ENCODE peak calls at places on chromosomes 5 and 9, in seven cellular contexts. One of them, this sample, is unnamed.
A peak's percentile ranks its signal among the peaks of the same experiment; 100 is the strongest.

GRCh38 chr9:35603506-35603985 is 1.5 kb upstream of the TESK1 start:
- DNase-seq in heart left ventricle: no peak
- DNase-seq in activated naive CD8-positive, alpha-beta T cell treated with anti-CD3 and anti-CD28 coated beads, Interleukin-2, amount 50 U/mL, for 24 hours: peak; percentile 29
- DNase-seq in stimulated activated naive CD8-positive, alpha-beta T cell treated with anti-CD3 and anti-CD28 coated beads, Interleukin-15, Interleukin-2, amounts not matched to agents 100 U/mL and 50 U/mL, for 24 hours: no peak
- DNase-seq in GM13976: no peak
- DNase-seq in NCI-H2081: no peak
- DNase-seq in esophagus muscularis mucosa: peak; percentile 95
- DNase-seq in this sample: peak; percentile 79

GRCh38 chr9:129333613-129333960 is 155.5 kb upstream of the IER5L start:
- DNase-seq in activated naive CD8-positive, alpha-beta T cell treated with anti-CD3 and anti-CD28 coated beads, Interleukin-2, amount 50 U/mL, for 24 hours: no peak
- DNase-seq in heart left ventricle: no peak
- DNase-seq in esophagus muscularis mucosa: no peak
- DNase-seq in GM13976: no peak
- DNase-seq in NCI-H2081: no peak
- DNase-seq in stimulated activated naive CD8-positive, alpha-beta T cell treated with anti-CD3 and anti-CD28 coated beads, Interleukin-15, Interleukin-2, amounts not matched to agents 100 U/mL and 50 U/mL, for 24 hours: no peak
- DNase-seq in this sample: no peak

GRCh38 chr9:75552941-75553340 is 337.5 kb upstream of the PCSK5 start:
- DNase-seq in NCI-H2081: no peak
- DNase-seq in GM13976: no peak
- DNase-seq in stimulated activated naive CD8-positive, alpha-beta T cell treated with anti-CD3 and anti-CD28 coated beads, Interleukin-15, Interleukin-2, amounts not matched to agents 100 U/mL and 50 U/mL, for 24 hours: no peak
- DNase-seq in heart left ventricle: no peak
- DNase-seq in esophagus muscularis mucosa: no peak
- DNase-seq in activated naive CD8-positive, alpha-beta T cell treated with anti-CD3 and anti-CD28 coated beads, Interleukin-2, amount 50 U/mL, for 24 hours: no peak
- DNase-seq in this sample: no peak

GRCh38 chr5:112923148-112923917 is 1.3 kb upstream of the REEP5 start:
- DNase-seq in stimulated activated naive CD8-positive, alpha-beta T cell treated with anti-CD3 and anti-CD28 coated beads, Interleukin-15, Interleukin-2, amounts not matched to agents 100 U/mL and 50 U/mL, for 24 hours: peak; percentile 19
- DNase-seq in heart left ventricle: no peak
- DNase-seq in GM13976: peak; percentile 38
- DNase-seq in esophagus muscularis mucosa: no peak
- DNase-seq in NCI-H2081: no peak
- DNase-seq in activated naive CD8-positive, alpha-beta T cell treated with anti-CD3 and anti-CD28 coated beads, Interleukin-2, amount 50 U/mL, for 24 hours: peak; percentile 14
- DNase-seq in this sample: no peak

GRCh38 chr9:87770616-87771015 is 44.7 kb downstream of the CTSL start:
- DNase-seq in NCI-H2081: no peak
- DNase-seq in stimulated activated naive CD8-positive, alpha-beta T cell treated with anti-CD3 and anti-CD28 coated beads, Interleukin-15, Interleukin-2, amounts not matched to agents 100 U/mL and 50 U/mL, for 24 hours: no peak
- DNase-seq in GM13976: no peak
- DNase-seq in heart left ventricle: no peak
- DNase-seq in activated naive CD8-positive, alpha-beta T cell treated with anti-CD3 and anti-CD28 coated beads, Interleukin-2, amount 50 U/mL, for 24 hours: no peak
- DNase-seq in esophagus muscularis mucosa: no peak
- DNase-seq in this sample: no peak

GRCh38 chr9:131635285-131635684 is 90.0 kb downstream of the PRRT1B start:
- DNase-seq in stimulated activated naive CD8-positive, alpha-beta T cell treated with anti-CD3 and anti-CD28 coated beads, Interleukin-15, Interleukin-2, amounts not matched to agents 100 U/mL and 50 U/mL, for 24 hours: peak; percentile 67
- DNase-seq in activated naive CD8-positive, alpha-beta T cell treated with anti-CD3 and anti-CD28 coated beads, Interleukin-2, amount 50 U/mL, for 24 hours: peak; percentile 65
- DNase-seq in GM13976: peak; percentile 72
- DNase-seq in NCI-H2081: no peak
- DNase-seq in heart left ventricle: peak; percentile 79
- DNase-seq in esophagus muscularis mucosa: peak; percentile 94
- DNase-seq in this sample: peak; percentile 94

GRCh38 chr5:135719428-135720063 is 114.9 kb upstream of the SLC25A48 start:
- DNase-seq in GM13976: no peak
- DNase-seq in activated naive CD8-positive, alpha-beta T cell treated with anti-CD3 and anti-CD28 coated beads, Interleukin-2, amount 50 U/mL, for 24 hours: no peak
- DNase-seq in heart left ventricle: no peak
- DNase-seq in esophagus muscularis mucosa: no peak
- DNase-seq in stimulated activated naive CD8-positive, alpha-beta T cell treated with anti-CD3 and anti-CD28 coated beads, Interleukin-15, Interleukin-2, amounts not matched to agents 100 U/mL and 50 U/mL, for 24 hours: no peak
- DNase-seq in NCI-H2081: no peak
- DNase-seq in this sample: no peak

GRCh38 chr5:139417214-139417613 is 13.3 kb upstream of the SPATA24 start:
- DNase-seq in NCI-H2081: no peak
- DNase-seq in heart left ventricle: no peak
- DNase-seq in GM13976: no peak
- DNase-seq in activated naive CD8-positive, alpha-beta T cell treated with anti-CD3 and anti-CD28 coated beads, Interleukin-2, amount 50 U/mL, for 24 hours: no peak
- DNase-seq in stimulated activated naive CD8-positive, alpha-beta T cell treated with anti-CD3 and anti-CD28 coated beads, Interleukin-15, Interleukin-2, amounts not matched to agents 100 U/mL and 50 U/mL, for 24 hours: no peak
- DNase-seq in esophagus muscularis mucosa: no peak
- DNase-seq in this sample: no peak

GRCh38 chr9:23774266-23774665 is 51.8 kb downstream of the ELAVL2 start:
- DNase-seq in GM13976: no peak
- DNase-seq in NCI-H2081: no peak
- DNase-seq in activated naive CD8-positive, alpha-beta T cell treated with anti-CD3 and anti-CD28 coated beads, Interleukin-2, amount 50 U/mL, for 24 hours: no peak
- DNase-seq in stimulated activated naive CD8-positive, alpha-beta T cell treated with anti-CD3 and anti-CD28 coated beads, Interleukin-15, Interleukin-2, amounts not matched to agents 100 U/mL and 50 U/mL, for 24 hours: no peak
- DNase-seq in esophagus muscularis mucosa: no peak
- DNase-seq in heart left ventricle: no peak
- DNase-seq in this sample: no peak

GRCh38 chr5:84242286-84242685 is 142.4 kb downstream of the EDIL3 start:
- DNase-seq in stimulated activated naive CD8-positive, alpha-beta T cell treated with anti-CD3 and anti-CD28 coated beads, Interleukin-15, Interleukin-2, amounts not matched to agents 100 U/mL and 50 U/mL, for 24 hours: no peak
- DNase-seq in esophagus muscularis mucosa: no peak
- DNase-seq in heart left ventricle: no peak
- DNase-seq in NCI-H2081: no peak
- DNase-seq in GM13976: no peak
- DNase-seq in activated naive CD8-positive, alpha-beta T cell treated with anti-CD3 and anti-CD28 coated beads, Interleukin-2, amount 50 U/mL, for 24 hours: no peak
- DNase-seq in this sample: peak; percentile 51

GRCh38 chr5:112691758-112692157 is 45.9 kb upstream of the APC start:
- DNase-seq in heart left ventricle: no peak
- DNase-seq in NCI-H2081: no peak
- DNase-seq in activated naive CD8-positive, alpha-beta T cell treated with anti-CD3 and anti-CD28 coated beads, Interleukin-2, amount 50 U/mL, for 24 hours: peak; percentile 10
- DNase-seq in stimulated activated naive CD8-positive, alpha-beta T cell treated with anti-CD3 and anti-CD28 coated beads, Interleukin-15, Interleukin-2, amounts not matched to agents 100 U/mL and 50 U/mL, for 24 hours: peak; percentile 14
- DNase-seq in GM13976: peak; percentile 12
- DNase-seq in esophagus muscularis mucosa: peak; percentile 39
- DNase-seq in this sample: no peak

GRCh38 chr9:69174645-69175487 is 789 bp downstream of the TJP2 start:
- DNase-seq in NCI-H2081: peak; percentile 29
- DNase-seq in activated naive CD8-positive, alpha-beta T cell treated with anti-CD3 and anti-CD28 coated beads, Interleukin-2, amount 50 U/mL, for 24 hours: peak; percentile 65
- DNase-seq in heart left ventricle: no peak
- DNase-seq in GM13976: peak; percentile 77
- DNase-seq in stimulated activated naive CD8-positive, alpha-beta T cell treated with anti-CD3 and anti-CD28 coated beads, Interleukin-15, Interleukin-2, amounts not matched to agents 100 U/mL and 50 U/mL, for 24 hours: peak; percentile 69
- DNase-seq in esophagus muscularis mucosa: no peak
- DNase-seq in this sample: peak; percentile 94

GRCh38 chr5:73388371-73388684 is 60.2 kb downstream of the FOXD1 start:
- DNase-seq in GM13976: no peak
- DNase-seq in activated naive CD8-positive, alpha-beta T cell treated with anti-CD3 and anti-CD28 coated beads, Interleukin-2, amount 50 U/mL, for 24 hours: no peak
- DNase-seq in stimulated activated naive CD8-positive, alpha-beta T cell treated with anti-CD3 and anti-CD28 coated beads, Interleukin-15, Interleukin-2, amounts not matched to agents 100 U/mL and 50 U/mL, for 24 hours: no peak
- DNase-seq in esophagus muscularis mucosa: no peak
- DNase-seq in heart left ventricle: no peak
- DNase-seq in NCI-H2081: no peak
- DNase-seq in this sample: no peak

GRCh38 chr5:73233461-73234151 is 60.6 kb downstream of the TMEM174 start:
- DNase-seq in heart left ventricle: no peak
- DNase-seq in activated naive CD8-positive, alpha-beta T cell treated with anti-CD3 and anti-CD28 coated beads, Interleukin-2, amount 50 U/mL, for 24 hours: peak; percentile 13
- DNase-seq in GM13976: no peak
- DNase-seq in stimulated activated naive CD8-positive, alpha-beta T cell treated with anti-CD3 and anti-CD28 coated beads, Interleukin-15, Interleukin-2, amounts not matched to agents 100 U/mL and 50 U/mL, for 24 hours: peak; percentile 23
- DNase-seq in esophagus muscularis mucosa: no peak
- DNase-seq in NCI-H2081: no peak
- DNase-seq in this sample: no peak

This sample was measured in skeletal muscle cell.